ENCODE peak calls at places on chromosomes 13 and 19, in nine cellular contexts. U is NCI-H2081; O is trophoblast cell; Y is posterior cingulate gyrus; I is COR-L47; A is stimulated activated CD8-positive, alpha-beta memory T cell treated with anti-CD3 and anti-CD28 coated beads, Interleukin-7, amount 100 ng/mL, for 1 hour; K is activated gamma-delta T cell; X is adrenal gland; E is hypothalamus. B is an unnamed sample.

GRCh38 chr19:44671400-44671799 is at the start of gene CEACAM19:
- DNase-seq in I (no peak), E (no peak), K (no peak), U (no peak), Y (no peak), O (no peak), A (no peak), X (no peak), B (no peak)

GRCh38 chr13:50934735-50935419 is 25.3 kb downstream of the RNASEH2B start:
- DNase-seq in Y (no peak), O (no peak), A (no peak), E (no peak), K (no peak), I (no peak), X (no peak), U (no peak), B (no peak)

GRCh38 chr19:8206147-8207087 is 2.8 kb upstream of the CERS4 start:
- DNase-seq in A (no peak), E (no peak), U (no peak), O (no peak), I (peak), K (no peak), Y (no peak), X (no peak), B (no peak)

GRCh38 chr19:49006905-49007304 is 10.0 kb downstream of the LHB start:
- DNase-seq in I (no peak), E (no peak), Y (no peak), K (no peak), U (no peak), A (no peak), X (no peak), O (no peak), B (no peak)

GRCh38 chr19:1042689-1043511 is 3.0 kb downstream of the ABCA7 start:
- DNase-seq in Y (no peak), O (no peak), E (no peak), U (no peak), K (no peak), I (no peak), X (no peak), A (no peak), B (no peak)

GRCh38 chr13:84864341-84864740 is 934.9 kb downstream of the SLITRK6 start:
- DNase-seq in X (no peak), E (no peak), O (no peak), K (no peak), A (no peak), I (no peak), U (no peak), Y (no peak), B (no peak)

GRCh38 chr13:41520016-41520698 is 62.8 kb downstream of the RGCC start:
- DNase-seq in X (no peak), I (no peak), K (no peak), U (no peak), Y (no peak), O (no peak), A (no peak), E (no peak), B (no peak)

GRCh38 chr13:30862707-30863106 is 43.4 kb upstream of the MEDAG start:
- DNase-seq in I (no peak), A (no peak), Y (no peak), X (no peak), U (no peak), K (no peak), O (no peak), E (no peak), B (no peak)

GRCh38 chr19:54209748-54210494 is 9.3 kb downstream of the RPS9 start:
- DNase-seq in X (peak), U (peak), K (no peak), A (no peak), E (peak), Y (peak), I (peak), O (peak), B (peak)

B was measured in mesothelial cell of epicardium.